ENCODE peak calls at places on chromosome 19, in nine cellular contexts. H, T, Q, L, W, X, V, J and M are unnamed samples. For H3K4me1 and H3K36me3, the result is how much of the 10 kb centered on the place peaks cover.

GRCh38 chr19:49224856-49225255 is 67.3 kb downstream of the TRPM4 start:
- DNase-seq in H (no peak), T (peak), Q (peak), L (no peak), W (peak), X (peak), V (no peak), J (peak), M (peak)

GRCh38 chr19:56217039-56217949 is 15.2 kb downstream of the ZSCAN5C start:
- DNase-seq in H (no peak), T (peak), Q (peak), L (peak), W (no peak), X (peak), V (no peak), J (peak), M (no peak)

GRCh38 chr19:19549804-19550453 is 11.9 kb downstream of the CILP2 start:
- DNase-seq in H (no peak), T (no peak), Q (no peak), L (no peak), W (no peak), X (no peak), V (no peak), J (no peak), M (no peak)

GRCh38 chr19:34457446-34457845 is 24.1 kb upstream of the WTIP start:
- DNase-seq in H (no peak), T (no peak), Q (no peak), L (no peak), W (no peak), X (no peak), V (no peak), J (no peak), M (no peak)

GRCh38 chr19:6109947-6110346 is 353 bp downstream of the RFX2 start:
- DNase-seq in H (no peak), T (peak), Q (peak), L (no peak), W (no peak), X (no peak), V (peak), J (no peak), M (no peak)

GRCh38 chr19:42018503-42019193 is 24.6 kb upstream of the ATP1A3 start:
- DNase-seq in H (no peak), T (no peak), Q (no peak), L (no peak), W (no peak), X (no peak), V (no peak), J (no peak), M (no peak)

GRCh38 chr19:36054733-36055686 is at the start of gene WDR62:
- DNase-seq in H (peak), T (peak), Q (peak), L (peak), W (peak), X (peak), V (peak), J (peak), M (peak)

GRCh38 chr19:38704488-38705026 is 39.7 kb downstream of the CAPN12 start:
- DNase-seq in H (no peak), T (no peak), Q (no peak), L (no peak), W (no peak), X (no peak), V (no peak), J (no peak), M (no peak)

GRCh38 chr19:5829567-5830315 is 9.8 kb downstream of the FUT6 start:
- DNase-seq in H (no peak), T (no peak), Q (no peak), L (no peak), W (no peak), X (no peak), V (no peak), J (no peak), M (no peak)

GRCh38 chr19:55118401-55118991 is 1.1 kb upstream of the PPP1R12C start:
- DNase-seq in H (no peak), T (peak), Q (peak), L (peak), W (no peak), X (peak), V (no peak), J (peak), M (peak)

GRCh38 chr19:56098731-56099577 is 22.1 kb downstream of the ZNF787 start:
- DNase-seq in H (no peak), T (no peak), Q (no peak), L (no peak), W (no peak), X (no peak), V (no peak), J (no peak), M (no peak)

GRCh38 chr19:12779162-12779993 is 4.0 kb upstream of the HOOK2 start:
- DNase-seq in H (peak), T (peak), Q (peak), L (peak), W (peak), X (peak), V (no peak), J (peak), M (no peak)

GRCh38 chr19:15091918-15092753 is 10.1 kb downstream of the OR1I1 start:
- DNase-seq in H (no peak), T (no peak), Q (peak), L (peak), W (peak), X (no peak), V (peak), J (peak), M (peak)

GRCh38 chr19:41263042-41263849 is 926 bp upstream of the HNRNPUL1 start:
- DNase-seq in H (peak), T (peak), Q (peak), L (peak), W (peak), X (peak), V (peak), J (peak), M (peak)

GRCh38 chr19:37251308-37252229 is 33.6 kb downstream of the ZNF383 start:
- DNase-seq in H (peak), T (peak), Q (no peak), L (peak), W (no peak), X (peak), V (no peak), J (peak), M (peak)

GRCh38 chr19:15885919-15886318 is 12.0 kb downstream of the CYP4F2 start:
- DNase-seq in H (no peak), T (no peak), Q (no peak), L (no peak), W (no peak), X (no peak), V (no peak), J (no peak), M (no peak)

GRCh38 chr19:56660381-56661105 is 11.0 kb downstream of the ZNF835 start:
- DNase-seq in H (no peak), T (peak), Q (no peak), L (peak), W (no peak), X (peak), V (no peak), J (peak), M (no peak)

GRCh38 chr19:56314018-56314583 is 538 bp downstream of the ZSCAN5A start:
- DNase-seq in H (no peak), T (no peak), Q (peak), L (no peak), W (no peak), X (no peak), V (no peak), J (no peak), M (no peak)

GRCh38 chr19:53670345-53670744 is 38.5 kb downstream of the DPRX start:
- DNase-seq in H (no peak), T (no peak), Q (no peak), L (no peak), W (no peak), X (no peak), V (no peak), J (no peak), M (no peak)

GRCh38 chr19:42285546-42285945 is 16.4 kb upstream of the PRR19 start:
- DNase-seq in H (no peak), T (no peak), Q (no peak), L (peak), W (peak), X (no peak), V (no peak), J (no peak), M (no peak)

GRCh38 chr19:46409146-46409545 is 4.2 kb downstream of the CCDC8 start:
- DNase-seq in H (no peak), T (no peak), Q (no peak), L (no peak), W (no peak), X (no peak), V (no peak), J (no peak), M (no peak)
- H3K4me1 ChIP-seq in H (half or more), T (half or more), Q (under half), L (under half), W (under half), X (under half), V (under half), J (half or more), M (under half)

GRCh38 chr19:32971012-32971595 is 654 bp downstream of the CEP89 start:
- DNase-seq in H (no peak), T (no peak), Q (no peak), L (no peak), W (no peak), X (no peak), V (no peak), J (no peak), M (no peak)
- H3K4me3 ChIP-seq in H (peak), T (peak), Q (peak), L (peak), W (peak), X (peak), V (peak), J (peak), M (peak)

GRCh38 chr19:45784096-45784495 is 1.8 kb upstream of the DMPK start:
- DNase-seq in H (no peak), T (no peak), Q (no peak), L (no peak), W (no peak), X (no peak), V (no peak), J (no peak), M (no peak)

GRCh38 chr19:45785781-45786532 is 3.7 kb upstream of the DMPK start:
- DNase-seq in H (no peak), T (no peak), Q (no peak), L (no peak), W (no peak), X (no peak), V (no peak), J (no peak), M (no peak)

GRCh38 chr19:45782820-45783785 is 813 bp upstream of the DMPK start:
- DNase-seq in H (peak), T (peak), Q (no peak), L (peak), W (no peak), X (peak), V (no peak), J (no peak), M (no peak)

GRCh38 chr19:45786533-45786894 is 4.2 kb upstream of the DMPK start:
- DNase-seq in H (no peak), T (no peak), Q (no peak), L (no peak), W (no peak), X (no peak), V (no peak), J (no peak), M (no peak)

DNA sequence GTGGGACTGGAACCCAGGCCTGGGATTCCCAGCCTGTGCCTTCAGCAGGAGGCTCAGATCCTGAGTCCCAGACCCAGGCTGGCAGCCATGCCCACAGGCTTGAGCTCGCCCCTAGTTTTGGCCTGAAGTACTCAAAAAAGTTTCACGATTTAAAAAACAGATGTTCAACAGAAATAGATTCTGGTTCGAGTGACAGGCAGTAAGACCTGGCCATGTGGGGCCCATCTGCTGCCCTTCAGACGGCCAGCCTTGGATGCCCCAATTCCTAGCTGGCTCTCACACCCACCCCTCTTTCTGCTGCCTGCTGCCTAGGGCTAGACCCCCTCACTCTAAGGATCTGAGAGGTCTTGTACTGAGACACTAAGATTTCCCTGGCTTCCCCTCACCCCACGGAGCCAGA is 2.8 kb upstream of the DMPK start:
- DNase-seq in H (no peak), T (no peak), Q (no peak), L (no peak), W (no peak), X (no peak), V (no peak), J (no peak), M (no peak)
- H3K36me3 ChIP-seq in H (under half), T (under half), Q (under half), L (under half), W (under half), X (under half), V (under half), J (under half), M (under half)

DNA sequence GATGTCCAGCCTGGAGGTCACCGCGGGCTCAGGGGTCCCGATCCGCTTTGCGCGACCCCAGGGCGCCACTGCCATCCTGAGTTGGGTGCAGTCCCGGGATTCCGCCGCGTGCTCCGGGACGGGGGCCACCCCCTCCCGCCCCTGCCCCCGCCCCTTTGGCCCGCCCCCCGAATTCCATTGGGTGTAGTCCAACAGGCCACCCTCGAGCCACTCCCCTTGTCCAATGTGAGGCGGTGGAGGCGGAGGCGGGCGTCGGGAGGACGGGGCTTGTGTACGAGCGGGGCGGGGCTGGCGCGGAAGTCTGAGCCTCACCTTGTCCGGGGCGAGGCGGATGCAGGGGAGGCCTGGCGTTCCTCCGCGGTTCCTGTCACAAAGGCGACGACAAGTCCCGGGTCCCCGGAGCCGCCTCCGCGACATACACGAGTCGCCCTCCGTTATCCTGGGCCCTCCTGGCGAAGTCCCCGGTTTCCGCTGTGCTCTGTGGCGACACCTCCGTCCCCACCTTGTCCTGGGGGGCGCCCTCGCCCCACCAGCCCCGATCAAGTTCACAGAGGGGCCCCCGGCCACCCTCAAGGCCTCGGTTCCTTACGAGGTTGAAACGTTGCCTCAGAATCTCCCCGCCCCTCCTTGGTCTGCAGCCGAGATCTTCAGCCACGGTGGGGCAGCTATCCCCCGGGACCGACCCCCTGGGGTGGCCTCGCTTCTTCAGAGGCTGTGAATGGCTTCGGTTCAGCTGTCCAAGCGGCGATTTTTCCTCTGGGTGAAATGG is 1.2 kb downstream of the LDLR start:
- DNase-seq in H (peak), T (peak), Q (peak), L (peak), W (peak), X (peak), V (peak), J (peak), M (peak)
- H3K4me1 ChIP-seq in H (half or more), T (half or more), Q (under half), L (under half), W (under half), X (under half), V (under half), J (half or more), M (under half)

GRCh38 chr19:13935765-13936486 is 2.3 kb downstream of the PODNL1 start:
- DNase-seq in H (no peak), T (no peak), Q (peak), L (no peak), W (no peak), X (no peak), V (no peak), J (no peak), M (no peak)

GRCh38 chr19:13937479-13938360 is 497 bp downstream of the PODNL1 start:
- DNase-seq in H (no peak), T (no peak), Q (peak), L (no peak), W (no peak), X (no peak), V (no peak), J (no peak), M (no peak)

GRCh38 chr19:13934785-13935109 is 3.5 kb downstream of the PODNL1 start:
- DNase-seq in H (no peak), T (no peak), Q (no peak), L (no peak), W (no peak), X (no peak), V (no peak), J (no peak), M (no peak)

GRCh38 chr19:13932911-13933393 is 5.3 kb downstream of the PODNL1 start:
- DNase-seq in H (no peak), T (no peak), Q (peak), L (no peak), W (no peak), X (no peak), V (no peak), J (no peak), M (no peak)

GRCh38 chr19:13938361-13939027 is at the start of gene PODNL1:
- DNase-seq in H (no peak), T (no peak), Q (peak), L (no peak), W (no peak), X (no peak), V (no peak), J (no peak), M (no peak)
- H3K4me3 ChIP-seq in H (peak), T (peak), Q (peak), L (no peak), W (no peak), X (no peak), V (no peak), J (no peak), M (no peak)

DNA sequence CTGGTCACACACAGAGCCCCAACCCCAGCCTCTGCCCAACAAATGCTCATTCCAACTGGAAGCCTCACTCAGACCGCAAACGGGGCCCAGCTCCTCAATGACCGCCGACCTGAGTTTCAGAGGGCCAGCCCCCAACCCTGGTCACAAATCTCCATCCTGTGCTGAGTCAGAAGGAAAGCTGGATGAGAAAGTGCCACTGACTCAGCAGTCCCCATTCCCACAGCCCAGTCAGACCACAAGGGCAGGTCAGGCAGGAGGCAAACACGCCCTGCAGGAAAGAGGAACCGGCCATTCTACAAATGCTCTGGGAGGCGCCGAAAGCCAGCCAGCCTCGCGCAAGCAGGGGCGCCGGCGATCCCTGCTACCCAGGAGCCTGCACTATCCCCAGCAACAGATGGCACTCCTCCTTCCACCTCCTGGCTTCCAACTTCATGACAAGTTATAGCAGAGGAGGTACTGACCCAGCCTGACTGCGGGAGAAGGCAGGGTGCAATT is 14.1 kb upstream of the PRKD2 start:
- DNase-seq in H (no peak), T (no peak), Q (no peak), L (no peak), W (no peak), X (no peak), V (no peak), J (no peak), M (no peak)
- H3K36me3 ChIP-seq in H (half or more), T (half or more), Q (under half), L (under half), W (half or more), X (half or more), V (under half), J (under half), M (under half)

GRCh38 chr19:44738161-44738535 is 10.4 kb upstream of the BCL3 start:
- DNase-seq in H (no peak), T (no peak), Q (no peak), L (no peak), W (no peak), X (no peak), V (no peak), J (no peak), M (no peak)
- H3K4me1 ChIP-seq in H (under half), T (under half), Q (under half), L (under half), W (under half), X (under half), V (under half), J (half or more), M (under half)

GRCh38 chr19:30691767-30692516 is 319.8 kb downstream of the ZNF536 start:
- DNase-seq in H (no peak), T (no peak), Q (no peak), L (no peak), W (no peak), X (no peak), V (no peak), J (no peak), M (no peak)
- H3K4me3 ChIP-seq in H (peak), T (peak), Q (no peak), L (no peak), W (no peak), X (peak), V (no peak), J (no peak), M (no peak)

DNA sequence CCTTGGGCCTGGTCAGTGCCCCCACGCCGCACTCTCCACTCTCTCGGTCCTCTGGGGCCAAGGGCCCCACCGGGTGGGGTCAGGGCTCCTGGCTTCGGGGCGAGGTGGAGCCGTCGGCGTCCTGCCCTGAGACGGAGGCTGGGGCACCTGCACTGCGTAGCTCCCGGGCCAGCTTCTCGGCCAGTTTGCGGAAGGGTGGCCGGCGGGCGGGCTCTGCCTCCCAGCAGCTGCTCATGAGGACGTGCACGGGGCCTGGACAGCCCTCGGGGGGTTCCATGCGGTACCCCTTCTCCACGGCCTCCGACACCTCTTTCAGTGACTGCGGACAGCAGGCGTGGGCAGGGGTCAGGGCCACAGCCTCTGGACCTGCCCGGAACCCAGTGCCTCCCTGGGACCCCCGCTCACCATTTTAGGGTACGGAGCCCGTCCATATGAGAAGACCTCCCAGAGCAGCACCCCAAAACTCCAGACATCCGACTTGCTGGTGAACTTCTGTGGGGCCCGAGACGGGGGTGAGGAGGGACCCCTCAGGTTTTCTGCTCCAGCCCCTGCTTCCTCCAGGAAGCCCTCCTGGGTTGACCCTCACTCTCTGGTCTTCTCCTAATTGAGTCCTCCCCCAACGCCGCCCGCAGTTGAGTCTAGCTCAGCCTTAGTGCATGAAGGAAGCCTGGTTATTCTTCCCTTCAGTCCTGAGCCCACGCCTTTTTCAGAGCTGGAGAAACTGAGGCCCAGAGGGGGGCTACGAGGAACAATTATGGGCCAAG is 6.3 kb upstream of the RAX2 start:
- DNase-seq in H (no peak), T (no peak), Q (no peak), L (no peak), W (no peak), X (no peak), V (no peak), J (no peak), M (no peak)
- H3K36me3 ChIP-seq in H (under half), T (under half), Q (under half), L (under half), W (under half), X (under half), V (under half), J (under half), M (under half)